ENCODE peak calls at places on chromosomes 2 and 18, in eight cellular contexts. One of them, this sample, is unnamed.

GRCh38 chr2:141911485-141912066 is 219.2 kb downstream of the LRP1B start:
- DNase-seq in endothelial cell of umbilical vein: peak; percentile 40
- DNase-seq in activated T-cell treated with anti-CD3 and anti-CD28 coated beads, Interleukin-2, amount 50 U/mL, for 4 hours: no peak
- DNase-seq in activated naive CD4-positive, alpha-beta T cell: no peak
- DNase-seq in upper lobe of right lung: no peak
- DNase-seq in progenitor cell of endocrine pancreas: peak; percentile 16
- DNase-seq in psoas muscle: no peak
- DNase-seq in dermis blood vessel endothelial cell: peak; percentile 41
- DNase-seq in this sample: no peak

GRCh38 chr2:233061591-233062446 is 1.7 kb downstream of the INPP5D start:
- DNase-seq in dermis blood vessel endothelial cell: peak; percentile 57
- DNase-seq in upper lobe of right lung: peak; percentile 70
- DNase-seq in psoas muscle: peak; percentile 28
- DNase-seq in endothelial cell of umbilical vein: peak; percentile 70
- DNase-seq in activated naive CD4-positive, alpha-beta T cell: no peak
- DNase-seq in progenitor cell of endocrine pancreas: no peak
- DNase-seq in activated T-cell treated with anti-CD3 and anti-CD28 coated beads, Interleukin-2, amount 50 U/mL, for 4 hours: no peak
- DNase-seq in this sample: no peak

GRCh38 chr2:17327649-17328048 is 190.6 kb downstream of the RAD51AP2 start:
- DNase-seq in activated T-cell treated with anti-CD3 and anti-CD28 coated beads, Interleukin-2, amount 50 U/mL, for 4 hours: no peak
- DNase-seq in psoas muscle: no peak
- DNase-seq in progenitor cell of endocrine pancreas: no peak
- DNase-seq in activated naive CD4-positive, alpha-beta T cell: no peak
- DNase-seq in upper lobe of right lung: no peak
- DNase-seq in endothelial cell of umbilical vein: no peak
- DNase-seq in dermis blood vessel endothelial cell: no peak
- DNase-seq in this sample: no peak

GRCh38 chr18:32425466-32425865 is 45.2 kb downstream of the GAREM1 start:
- DNase-seq in dermis blood vessel endothelial cell: no peak
- DNase-seq in activated naive CD4-positive, alpha-beta T cell: no peak
- DNase-seq in upper lobe of right lung: no peak
- DNase-seq in activated T-cell treated with anti-CD3 and anti-CD28 coated beads, Interleukin-2, amount 50 U/mL, for 4 hours: no peak
- DNase-seq in psoas muscle: no peak
- DNase-seq in progenitor cell of endocrine pancreas: no peak
- DNase-seq in endothelial cell of umbilical vein: peak; percentile 3
- DNase-seq in this sample: no peak

GRCh38 chr2:170716851-170717598 is 1.9 kb downstream of the SP5 start:
- DNase-seq in upper lobe of right lung: peak; percentile 82
- DNase-seq in dermis blood vessel endothelial cell: peak; percentile 68
- DNase-seq in progenitor cell of endocrine pancreas: peak; percentile 59
- DNase-seq in activated naive CD4-positive, alpha-beta T cell: no peak
- DNase-seq in endothelial cell of umbilical vein: peak; percentile 35
- DNase-seq in activated T-cell treated with anti-CD3 and anti-CD28 coated beads, Interleukin-2, amount 50 U/mL, for 4 hours: peak; percentile 19
- DNase-seq in psoas muscle: peak; percentile 46
- DNase-seq in this sample: no peak

GRCh38 chr2:137886432-137886831 is 77.8 kb upstream of the HNMT start:
- DNase-seq in psoas muscle: no peak
- DNase-seq in dermis blood vessel endothelial cell: no peak
- DNase-seq in progenitor cell of endocrine pancreas: no peak
- DNase-seq in upper lobe of right lung: no peak
- DNase-seq in endothelial cell of umbilical vein: no peak
- DNase-seq in activated T-cell treated with anti-CD3 and anti-CD28 coated beads, Interleukin-2, amount 50 U/mL, for 4 hours: no peak
- DNase-seq in activated naive CD4-positive, alpha-beta T cell: no peak
- DNase-seq in this sample: no peak

GRCh38 chr18:24195296-24196053 is 56.6 kb downstream of the CABYR start:
- DNase-seq in dermis blood vessel endothelial cell: no peak
- DNase-seq in activated naive CD4-positive, alpha-beta T cell: no peak
- DNase-seq in progenitor cell of endocrine pancreas: no peak
- DNase-seq in endothelial cell of umbilical vein: no peak
- DNase-seq in activated T-cell treated with anti-CD3 and anti-CD28 coated beads, Interleukin-2, amount 50 U/mL, for 4 hours: no peak
- DNase-seq in psoas muscle: no peak
- DNase-seq in upper lobe of right lung: no peak
- DNase-seq in this sample: no peak

GRCh38 chr2:11564864-11565567 is 31.2 kb downstream of the GREB1 start:
- DNase-seq in activated naive CD4-positive, alpha-beta T cell: no peak
- DNase-seq in dermis blood vessel endothelial cell: no peak
- DNase-seq in endothelial cell of umbilical vein: no peak
- DNase-seq in progenitor cell of endocrine pancreas: no peak
- DNase-seq in psoas muscle: no peak
- DNase-seq in upper lobe of right lung: peak; percentile 40
- DNase-seq in activated T-cell treated with anti-CD3 and anti-CD28 coated beads, Interleukin-2, amount 50 U/mL, for 4 hours: no peak
- DNase-seq in this sample: no peak

GRCh38 chr18:78873916-78874505 is 105.6 kb upstream of the SALL3 start:
- DNase-seq in endothelial cell of umbilical vein: no peak
- DNase-seq in psoas muscle: no peak
- DNase-seq in progenitor cell of endocrine pancreas: no peak
- DNase-seq in activated T-cell treated with anti-CD3 and anti-CD28 coated beads, Interleukin-2, amount 50 U/mL, for 4 hours: no peak
- DNase-seq in dermis blood vessel endothelial cell: no peak
- DNase-seq in activated naive CD4-positive, alpha-beta T cell: no peak
- DNase-seq in upper lobe of right lung: no peak
- DNase-seq in this sample: no peak

GRCh38 chr2:68414862-68415261 is 49.8 kb downstream of the PLEK start:
- DNase-seq in upper lobe of right lung: no peak
- DNase-seq in activated naive CD4-positive, alpha-beta T cell: no peak
- DNase-seq in activated T-cell treated with anti-CD3 and anti-CD28 coated beads, Interleukin-2, amount 50 U/mL, for 4 hours: no peak
- DNase-seq in progenitor cell of endocrine pancreas: no peak
- DNase-seq in endothelial cell of umbilical vein: no peak
- DNase-seq in dermis blood vessel endothelial cell: no peak
- DNase-seq in psoas muscle: no peak
- DNase-seq in this sample: no peak

GRCh38 chr2:26850002-26850431 is 2.1 kb downstream of the DPYSL5 start:
- DNase-seq in psoas muscle: no peak
- DNase-seq in endothelial cell of umbilical vein: no peak
- DNase-seq in upper lobe of right lung: no peak
- DNase-seq in activated naive CD4-positive, alpha-beta T cell: no peak
- DNase-seq in progenitor cell of endocrine pancreas: no peak
- DNase-seq in activated T-cell treated with anti-CD3 and anti-CD28 coated beads, Interleukin-2, amount 50 U/mL, for 4 hours: no peak
- DNase-seq in dermis blood vessel endothelial cell: no peak
- DNase-seq in this sample: no peak

GRCh38 chr2:37648316-37649011 is 23.0 kb downstream of the CDC42EP3 start:
- DNase-seq in psoas muscle: peak; percentile 81
- DNase-seq in endothelial cell of umbilical vein: peak; percentile 80
- DNase-seq in upper lobe of right lung: peak; percentile 78
- DNase-seq in activated T-cell treated with anti-CD3 and anti-CD28 coated beads, Interleukin-2, amount 50 U/mL, for 4 hours: peak; percentile 36
- DNase-seq in activated naive CD4-positive, alpha-beta T cell: no peak
- DNase-seq in progenitor cell of endocrine pancreas: no peak
- DNase-seq in dermis blood vessel endothelial cell: peak; percentile 92
- DNase-seq in this sample: no peak

GRCh38 chr2:148955798-148956197 is 80.8 kb downstream of the KIF5C start:
- DNase-seq in dermis blood vessel endothelial cell: no peak
- DNase-seq in upper lobe of right lung: no peak
- DNase-seq in activated naive CD4-positive, alpha-beta T cell: no peak
- DNase-seq in endothelial cell of umbilical vein: no peak
- DNase-seq in psoas muscle: no peak
- DNase-seq in progenitor cell of endocrine pancreas: no peak
- DNase-seq in activated T-cell treated with anti-CD3 and anti-CD28 coated beads, Interleukin-2, amount 50 U/mL, for 4 hours: no peak
- DNase-seq in this sample: no peak

GRCh38 chr2:54015809-54016703 is 45.3 kb upstream of the PSME4 start:
- DNase-seq in upper lobe of right lung: no peak
- DNase-seq in progenitor cell of endocrine pancreas: no peak
- DNase-seq in dermis blood vessel endothelial cell: no peak
- DNase-seq in psoas muscle: no peak
- DNase-seq in activated T-cell treated with anti-CD3 and anti-CD28 coated beads, Interleukin-2, amount 50 U/mL, for 4 hours: no peak
- DNase-seq in activated naive CD4-positive, alpha-beta T cell: no peak
- DNase-seq in endothelial cell of umbilical vein: no peak
- DNase-seq in this sample: no peak

GRCh38 chr2:134396493-134396892 is 142.6 kb downstream of the MGAT5 start:
- DNase-seq in dermis blood vessel endothelial cell: no peak
- DNase-seq in psoas muscle: no peak
- DNase-seq in upper lobe of right lung: no peak
- DNase-seq in activated T-cell treated with anti-CD3 and anti-CD28 coated beads, Interleukin-2, amount 50 U/mL, for 4 hours: no peak
- DNase-seq in progenitor cell of endocrine pancreas: no peak
- DNase-seq in activated naive CD4-positive, alpha-beta T cell: no peak
- DNase-seq in endothelial cell of umbilical vein: no peak
- DNase-seq in this sample: no peak

GRCh38 chr2:25567406-25567805 is 106.0 kb downstream of the DTNB start:
- DNase-seq in endothelial cell of umbilical vein: peak; percentile 67
- DNase-seq in psoas muscle: no peak
- DNase-seq in upper lobe of right lung: no peak
- DNase-seq in progenitor cell of endocrine pancreas: no peak
- DNase-seq in activated naive CD4-positive, alpha-beta T cell: no peak
- DNase-seq in dermis blood vessel endothelial cell: peak; percentile 70
- DNase-seq in activated T-cell treated with anti-CD3 and anti-CD28 coated beads, Interleukin-2, amount 50 U/mL, for 4 hours: no peak
- DNase-seq in this sample: no peak

GRCh38 chr2:120661551-120661950 is 74.1 kb upstream of the GLI2 start:
- DNase-seq in activated naive CD4-positive, alpha-beta T cell: no peak
- DNase-seq in progenitor cell of endocrine pancreas: no peak
- DNase-seq in psoas muscle: peak; percentile 61
- DNase-seq in activated T-cell treated with anti-CD3 and anti-CD28 coated beads, Interleukin-2, amount 50 U/mL, for 4 hours: no peak
- DNase-seq in endothelial cell of umbilical vein: no peak
- DNase-seq in upper lobe of right lung: no peak
- DNase-seq in dermis blood vessel endothelial cell: no peak
- DNase-seq in this sample: peak; percentile 65

GRCh38 chr2:226247289-226248275 is 552.0 kb downstream of the IRS1 start:
- DNase-seq in endothelial cell of umbilical vein: no peak
- DNase-seq in psoas muscle: no peak
- DNase-seq in activated T-cell treated with anti-CD3 and anti-CD28 coated beads, Interleukin-2, amount 50 U/mL, for 4 hours: no peak
- DNase-seq in activated naive CD4-positive, alpha-beta T cell: no peak
- DNase-seq in upper lobe of right lung: no peak
- DNase-seq in progenitor cell of endocrine pancreas: no peak
- DNase-seq in dermis blood vessel endothelial cell: no peak
- DNase-seq in this sample: no peak

GRCh38 chr2:44362207-44363015 is 664 bp downstream of the CAMKMT start:
- DNase-seq in activated naive CD4-positive, alpha-beta T cell: peak; percentile 21
- DNase-seq in endothelial cell of umbilical vein: peak; percentile 70
- DNase-seq in activated T-cell treated with anti-CD3 and anti-CD28 coated beads, Interleukin-2, amount 50 U/mL, for 4 hours: peak; percentile 22
- DNase-seq in progenitor cell of endocrine pancreas: no peak
- DNase-seq in upper lobe of right lung: peak; percentile 68
- DNase-seq in psoas muscle: peak; percentile 19
- DNase-seq in dermis blood vessel endothelial cell: peak; percentile 60
- DNase-seq in this sample: no peak

GRCh38 chr2:24048662-24049484 is 668 bp upstream of the FKBP1B start:
- DNase-seq in upper lobe of right lung: no peak
- DNase-seq in activated naive CD4-positive, alpha-beta T cell: no peak
- DNase-seq in activated T-cell treated with anti-CD3 and anti-CD28 coated beads, Interleukin-2, amount 50 U/mL, for 4 hours: no peak
- DNase-seq in endothelial cell of umbilical vein: no peak
- DNase-seq in psoas muscle: no peak
- DNase-seq in dermis blood vessel endothelial cell: no peak
- DNase-seq in progenitor cell of endocrine pancreas: no peak
- DNase-seq in this sample: no peak

GRCh38 chr18:3454365-3455089 is 4.6 kb downstream of the TGIF1 start:
- DNase-seq in dermis blood vessel endothelial cell: peak; percentile 91
- DNase-seq in endothelial cell of umbilical vein: peak; percentile 95
- DNase-seq in psoas muscle: no peak
- DNase-seq in upper lobe of right lung: no peak
- DNase-seq in progenitor cell of endocrine pancreas: no peak
- DNase-seq in activated T-cell treated with anti-CD3 and anti-CD28 coated beads, Interleukin-2, amount 50 U/mL, for 4 hours: peak; percentile 14
- DNase-seq in activated naive CD4-positive, alpha-beta T cell: no peak
- DNase-seq in this sample: no peak

GRCh38 chr18:907880-908512 is 3.3 kb downstream of the ADCYAP1 start:
- DNase-seq in activated T-cell treated with anti-CD3 and anti-CD28 coated beads, Interleukin-2, amount 50 U/mL, for 4 hours: no peak
- DNase-seq in psoas muscle: no peak
- DNase-seq in dermis blood vessel endothelial cell: no peak
- DNase-seq in upper lobe of right lung: no peak
- DNase-seq in endothelial cell of umbilical vein: no peak
- DNase-seq in activated naive CD4-positive, alpha-beta T cell: no peak
- DNase-seq in progenitor cell of endocrine pancreas: no peak
- DNase-seq in this sample: no peak

This sample was measured in type B pancreatic cell.